ENCODE peak calls at places on chromosomes 4 and X, in ten cellular contexts. G is CD8-positive, alpha-beta memory T cell; H is activated T-cell treated with anti-CD3 and anti-CD28 coated beads for 48 hours; Q is left kidney; K is NCI-H2081; J is stimulated activated CD4-positive, alpha-beta T cell treated with anti-CD3 and anti-CD28 coated beads, TNF-alpha, amount 100 ng/mL, for 1 hour; Y is Panc1; M is activated CD4-positive, alpha-beta T cell treated with anti-CD3 and anti-CD28 coated beads for 1 hour; T is activated T-helper 2 cell treated with anti-CD3 and anti-CD28 coated beads, Interferon-gamma antibody, Interleukin-2, Interleukin-4, amounts not matched to agents 10 μg/mL and 5 μg/mL and 100 μg/mL, durations not matched to agents 14 hours and 24 hours and 36 hours; L is lower leg skin. E is an unnamed sample.

GRCh38 chrX:14963447-14964236 is 90.4 kb downstream of the MOSPD2 start:
- DNase-seq in G (no peak), J (no peak), T (no peak), M (no peak), K (no peak), Q (no peak), Y (no peak), H (no peak), L (no peak), E (peak; percentile 8)

GRCh38 chr4:168605411-168605810 is 108.6 kb downstream of the PALLD start:
- DNase-seq in K (no peak), M (no peak), T (no peak), H (no peak), Q (no peak), G (no peak), Y (no peak), L (no peak), J (no peak), E (no peak)

GRCh38 chrX:10769165-10769564 is 148.8 kb upstream of the MID1 start:
- DNase-seq in M (no peak), K (peak; percentile 81), G (no peak), Q (peak; percentile 73), T (no peak), L (no peak), Y (no peak), H (no peak), J (no peak), E (peak; percentile 6)

GRCh38 chr4:71094201-71094600 is 100.8 kb downstream of the DCK start:
- DNase-seq in T (no peak), J (no peak), G (no peak), L (no peak), Q (no peak), Y (no peak), K (no peak), M (no peak), H (no peak), E (no peak)

GRCh38 chr4:145782756-145783155 is 102.8 kb downstream of the C4orf51 start:
- DNase-seq in L (no peak), T (no peak), Q (no peak), H (no peak), M (no peak), G (no peak), K (no peak), J (no peak), Y (no peak), E (no peak)

GRCh38 chrX:1205681-1206611 is 6.5 kb downstream of the CRLF2 start:
- DNase-seq in Q (peak; percentile 90), L (no peak), J (no peak), K (no peak), T (peak; percentile 29), M (no peak), Y (peak; percentile 78), G (no peak), H (peak; percentile 14), E (peak; percentile 40)

GRCh38 chrX:130245441-130245840 is 23.3 kb downstream of the ZNF280C start:
- DNase-seq in T (no peak), Y (no peak), J (no peak), H (no peak), M (no peak), G (no peak), L (no peak), Q (no peak), K (no peak), E (no peak)

GRCh38 chrX:115311666-115312065 is 22.2 kb downstream of the LUZP4 start:
- DNase-seq in G (no peak), L (no peak), T (no peak), M (no peak), Y (no peak), Q (peak; percentile 81), K (no peak), H (no peak), J (no peak), E (no peak)

GRCh38 chr4:74501579-74501978 is 56.6 kb downstream of the AREG start:
- DNase-seq in J (no peak), K (no peak), Q (no peak), H (no peak), M (no peak), L (no peak), T (no peak), G (no peak), Y (no peak), E (no peak)

GRCh38 chrX:106608016-106608415 is 3.8 kb upstream of the RADX start:
- DNase-seq in K (peak; percentile 65), T (no peak), G (peak; percentile 1), Q (peak; percentile 14), H (no peak), L (no peak), Y (no peak), J (no peak), M (no peak), E (no peak)

GRCh38 chr4:147682755-147683154 is 1.2 kb downstream of the PRMT9 start:
- DNase-seq in Y (no peak), K (peak; percentile 0), Q (peak; percentile 6), G (no peak), H (no peak), T (no peak), J (no peak), M (no peak), L (no peak), E (no peak)

GRCh38 chr4:168587326-168588125 is 90.7 kb downstream of the PALLD start:
- DNase-seq in L (peak; percentile 44), G (no peak), M (no peak), Y (no peak), H (no peak), K (no peak), Q (no peak), T (no peak), J (no peak), E (no peak)

GRCh38 chr4:5018603-5019002 is 655 bp downstream of the CYTL1 start:
- DNase-seq in K (no peak), J (no peak), M (no peak), T (no peak), Q (peak; percentile 10), G (no peak), L (no peak), H (no peak), Y (no peak), E (no peak)

GRCh38 chr4:176376032-176376614 is 56.4 kb downstream of the SPCS3 start:
- DNase-seq in J (no peak), G (no peak), Y (no peak), Q (peak; percentile 5), H (no peak), M (no peak), T (no peak), L (no peak), K (peak; percentile 21), E (no peak)

GRCh38 chr4:3302786-3303444 is 10.1 kb downstream of the RGS12 start:
- DNase-seq in K (no peak), H (no peak), L (no peak), G (no peak), J (no peak), Y (no peak), M (no peak), Q (no peak), T (no peak), E (no peak)

GRCh38 chrX:51743179-51743957 is at the start of gene GSPT2:
- DNase-seq in Q (peak; percentile 89), K (peak; percentile 76), M (peak; percentile 18), T (peak; percentile 64), Y (peak; percentile 27), H (peak; percentile 52), J (peak; percentile 22), G (peak; percentile 11), L (peak; percentile 46), E (peak; percentile 6)

GRCh38 chrX:9905288-9905687 is 61.9 kb upstream of the CLDN34 start:
- DNase-seq in L (no peak), H (no peak), Q (no peak), Y (no peak), M (no peak), J (no peak), T (no peak), G (no peak), K (no peak), E (no peak)

GRCh38 chr4:54228563-54229501 is at the start of gene PDGFRA:
- DNase-seq in Y (no peak), Q (peak; percentile 86), H (no peak), K (peak; percentile 24), M (no peak), J (no peak), G (no peak), L (peak; percentile 73), T (no peak), E (no peak)

GRCh38 chr4:88583643-88584470 is 8.4 kb upstream of the HERC3 start:
- DNase-seq in Q (no peak), H (no peak), K (no peak), L (no peak), Y (no peak), M (no peak), G (no peak), J (no peak), T (no peak), E (no peak)

GRCh38 chr4:38160487-38161207 is 200.4 kb downstream of the PTTG2 start:
- DNase-seq in Q (peak; percentile 54), G (no peak), Y (no peak), M (peak; percentile 25), H (peak; percentile 31), T (peak; percentile 48), L (peak; percentile 87), J (no peak), K (peak; percentile 66), E (no peak)

GRCh38 chr4:37812713-37813112 is 13.8 kb upstream of the PGM2 start:
- DNase-seq in K (no peak), H (no peak), Y (no peak), Q (no peak), J (no peak), M (no peak), T (no peak), L (no peak), G (no peak), E (no peak)

GRCh38 chr4:51825341-51825740 is 17.6 kb upstream of the DCUN1D4 start:
- DNase-seq in J (no peak), H (no peak), Q (no peak), Y (no peak), L (no peak), T (no peak), M (no peak), K (no peak), G (no peak), E (no peak)

GRCh38 chr4:93747220-93747619 is 81.3 kb upstream of the ATOH1 start:
- DNase-seq in Y (no peak), M (no peak), G (no peak), Q (no peak), K (no peak), H (no peak), T (no peak), J (no peak), L (no peak), E (peak; percentile 42)

GRCh38 chr4:68581382-68582338 is 5.5 kb upstream of the UGT2B17 start:
- DNase-seq in G (no peak), J (no peak), Y (no peak), H (no peak), L (no peak), K (no peak), M (no peak), Q (no peak), T (no peak), E (no peak)

GRCh38 chr4:2794707-2795557 is 2.0 kb downstream of the SH3BP2 start:
- DNase-seq in L (peak; percentile 56), Q (no peak), Y (no peak), K (no peak), T (no peak), J (no peak), M (no peak), H (no peak), G (no peak), E (no peak)

GRCh38 chrX:134849390-134849789 is 141.4 kb upstream of the SMIM10 start:
- DNase-seq in Q (no peak), T (no peak), J (no peak), Y (no peak), L (no peak), K (no peak), G (no peak), M (no peak), H (no peak), E (no peak)

GRCh38 chrX:54171527-54171926 is 11.5 kb downstream of the FAM120C start:
- DNase-seq in Q (no peak), K (no peak), G (no peak), T (no peak), J (no peak), M (no peak), Y (no peak), L (no peak), H (no peak), E (no peak)

GRCh38 chr4:145234086-145234694 is 53.8 kb upstream of the OTUD4 start:
- DNase-seq in H (peak; percentile 12), L (peak; percentile 32), K (peak; percentile 26), Q (peak; percentile 90), Y (peak; percentile 30), G (peak; percentile 6), M (no peak), T (peak; percentile 14), J (peak; percentile 30), E (no peak)

E was measured in SK-N-MC.